ENCODE peak calls at places on chromosomes 7 and 10, in five cellular contexts. F, T, P, L and Q are unnamed samples.

GRCh38 chr10:46553238-46554049 is 3.0 kb downstream of the GPRIN2 start:
- DNase-seq in F (peak), T (no peak), P (no peak), L (no peak), Q (no peak)

GRCh38 chr7:137978464-137979237 is 23.2 kb downstream of the CREB3L2 start:
- DNase-seq in F (no peak), T (peak), P (no peak), L (no peak), Q (no peak)

GRCh38 chr10:86360657-86361056 is 5.9 kb downstream of the GRID1 start:
- DNase-seq in F (no peak), T (peak), P (no peak), L (no peak), Q (no peak)

GRCh38 chr10:33193867-33194521 is 140.5 kb downstream of the NRP1 start:
- DNase-seq in F (peak), T (peak), P (no peak), L (no peak), Q (peak)

GRCh38 chr10:11335167-11335652 is 276.2 kb downstream of the USP6NL start:
- DNase-seq in F (no peak), T (no peak), P (no peak), L (no peak), Q (no peak)

GRCh38 chr7:36614954-36615353 is 109.3 kb downstream of the AOAH start:
- DNase-seq in F (no peak), T (no peak), P (no peak), L (no peak), Q (no peak)

GRCh38 chr10:93226619-93227018 is 152.9 kb downstream of the CYP26A1 start:
- DNase-seq in F (no peak), T (no peak), P (no peak), L (no peak), Q (no peak)

GRCh38 chr7:48052748-48053147 is 17.4 kb downstream of the C7orf57 start:
- DNase-seq in F (no peak), T (no peak), P (no peak), L (no peak), Q (no peak)

GRCh38 chr7:5598261-5598761 is 174.7 kb upstream of the TNRC18 start:
- DNase-seq in F (no peak), T (no peak), P (no peak), L (no peak), Q (no peak)
- H3K27ac ChIP-seq in F (no peak), T (no peak), P (peak), L (peak), Q (peak)

GRCh38 chr7:26583094-26583493 is 281.3 kb downstream of the SKAP2 start:
- DNase-seq in F (no peak), T (no peak), P (no peak), L (no peak), Q (no peak)

GRCh38 chr7:26584964-26585650 is 279.3 kb downstream of the SKAP2 start:
- DNase-seq in F (no peak), T (no peak), P (no peak), L (no peak), Q (no peak)

GRCh38 chr7:26580666-26581065 is 283.7 kb downstream of the SKAP2 start:
- DNase-seq in F (no peak), T (no peak), P (no peak), L (no peak), Q (no peak)
- H3K27ac ChIP-seq in F (no peak), T (no peak), P (no peak), L (no peak), Q (no peak)

GRCh38 chr7:7682856-7683255 is 35.6 kb downstream of the RPA3 start:
- DNase-seq in F (no peak), T (no peak), P (no peak), L (no peak), Q (no peak)

GRCh38 chr7:7687800-7688199 is 30.6 kb downstream of the RPA3 start:
- DNase-seq in F (no peak), T (no peak), P (no peak), L (no peak), Q (no peak)

GRCh38 chr7:7688310-7688709 is 30.1 kb downstream of the RPA3 start:
- DNase-seq in F (no peak), T (no peak), P (no peak), L (no peak), Q (no peak)

GRCh38 chr7:7688956-7689355 is 29.5 kb downstream of the RPA3 start:
- DNase-seq in F (no peak), T (no peak), P (no peak), L (no peak), Q (no peak)

GRCh38 chr7:7686806-7687205 is 31.6 kb downstream of the RPA3 start:
- DNase-seq in F (no peak), T (no peak), P (no peak), L (no peak), Q (no peak)
- H3K27ac ChIP-seq in F (no peak), T (no peak), P (no peak), L (no peak), Q (no peak)

GRCh38 chr10:122308487-122309141 is 37.5 kb downstream of the BTBD16 start:
- DNase-seq in F (no peak), T (peak), P (no peak), L (no peak), Q (peak)
- H3K27ac ChIP-seq in F (peak), T (peak), P (no peak), L (peak), Q (peak)

GRCh38 chr7:2081526-2082356 is 151.0 kb downstream of the MAD1L1 start:
- DNase-seq in F (no peak), T (no peak), P (no peak), L (no peak), Q (no peak)
- H3K27ac ChIP-seq in F (no peak), T (no peak), P (no peak), L (no peak), Q (no peak)